ENCODE peak calls at places on chromosomes 6 and 20, in six cellular contexts. V is GM12865; E is CD4-positive, alpha-beta T cell; Z is ovary; S is activated gamma-delta T cell treated with Interleukin-2 at 50 U/mL for 16 hours; G is progenitor cell of endocrine pancreas. B is an unnamed sample.

GRCh38 chr20:9093203-9093962 is 24.5 kb downstream of the PLCB4 start:
- DNase-seq in E (no peak), G (no peak), S (no peak), V (no peak), Z (no peak), B (no peak)

GRCh38 chr6:74199146-74199680 is 503.2 kb downstream of the CD109 start:
- DNase-seq in S (no peak), V (no peak), E (no peak), G (no peak), Z (no peak), B (no peak)

GRCh38 chr20:7858851-7859250 is 81.4 kb downstream of the HAO1 start:
- DNase-seq in V (no peak), Z (no peak), S (no peak), E (no peak), G (no peak), B (no peak)

GRCh38 chr6:16803294-16804006 is 42.2 kb upstream of the ATXN1 start:
- DNase-seq in S (no peak), V (no peak), G (peak), E (no peak), Z (peak), B (no peak)

GRCh38 chr20:5216663-5217062 is 89.9 kb downstream of the CDS2 start:
- DNase-seq in Z (no peak), G (no peak), S (no peak), V (no peak), E (no peak), B (no peak)

GRCh38 chr20:6142348-6142993 is 19.6 kb upstream of the FERMT1 start:
- DNase-seq in S (peak), Z (no peak), V (peak), G (peak), E (peak), B (peak)

GRCh38 chr20:36454664-36455427 is 86.5 kb upstream of the MYL9 start:
- DNase-seq in V (no peak), G (no peak), S (no peak), E (no peak), Z (no peak), B (no peak)

GRCh38 chr20:50753152-50753551 is 21.8 kb downstream of the PARD6B start:
- DNase-seq in Z (no peak), E (no peak), S (no peak), G (no peak), V (no peak), B (no peak)

GRCh38 chr6:70166088-70166958 is 136.6 kb downstream of the COL9A1 start:
- DNase-seq in G (peak), S (no peak), E (no peak), Z (no peak), V (peak), B (peak)

GRCh38 chr6:158684311-158684710 is 34.5 kb downstream of the SYTL3 start:
- DNase-seq in V (no peak), G (no peak), S (no peak), E (no peak), Z (no peak), B (no peak)

GRCh38 chr20:33846291-33846916 is 35.3 kb downstream of the CHMP4B start:
- DNase-seq in V (no peak), Z (peak), S (no peak), E (no peak), G (no peak), B (no peak)

GRCh38 chr20:62469352-62469751 is 6.4 kb downstream of the GATA5 start:
- DNase-seq in Z (no peak), E (no peak), S (no peak), V (no peak), G (no peak), B (no peak)

GRCh38 chr6:449057-449430 is 57.5 kb downstream of the IRF4 start:
- DNase-seq in G (no peak), E (no peak), Z (no peak), S (no peak), V (no peak), B (no peak)

GRCh38 chr6:92564393-92564792 is 855.0 kb downstream of the EPHA7 start:
- DNase-seq in V (no peak), G (no peak), Z (no peak), S (no peak), E (no peak), B (no peak)

GRCh38 chr6:69022991-69023390 is 387.9 kb downstream of the ADGRB3 start:
- DNase-seq in V (no peak), S (no peak), G (no peak), E (no peak), Z (no peak), B (no peak)

GRCh38 chr20:11847827-11848226 is 69.9 kb upstream of the BTBD3 start:
- DNase-seq in V (no peak), G (no peak), E (no peak), Z (no peak), S (no peak), B (no peak)

GRCh38 chr6:4301871-4302270 is 166.5 kb upstream of the ECI2 start:
- DNase-seq in E (no peak), G (no peak), V (no peak), Z (no peak), S (no peak), B (no peak)

GRCh38 chr20:9112541-9113515 is 43.9 kb downstream of the PLCB4 start:
- DNase-seq in G (no peak), S (no peak), E (no peak), V (no peak), Z (no peak), B (no peak)

GRCh38 chr20:16647875-16648597 is 74.8 kb upstream of the KIF16B start:
- DNase-seq in G (no peak), Z (no peak), E (no peak), S (no peak), V (no peak), B (no peak)

GRCh38 chr6:157264701-157265100 is 58.6 kb downstream of the TMEM242 start:
- DNase-seq in E (no peak), Z (no peak), S (no peak), V (no peak), G (no peak), B (no peak)

GRCh38 chr6:170210026-170210390 is 80.9 kb downstream of the DLL1 start:
- DNase-seq in V (peak), G (no peak), S (no peak), Z (peak), E (no peak), B (no peak)

GRCh38 chr20:20412750-20413149 is 44.8 kb downstream of the INSM1 start:
- DNase-seq in E (no peak), V (no peak), S (no peak), Z (no peak), G (no peak), B (no peak)

GRCh38 chr6:26272171-26272631 is 92.8 kb upstream of the BTN3A2 start:
- DNase-seq in S (peak), E (peak), V (peak), Z (peak), G (peak), B (peak)

GRCh38 chr6:42046491-42047219 is 3.7 kb upstream of the TAF8 start:
- DNase-seq in V (no peak), S (no peak), E (no peak), G (no peak), Z (no peak), B (no peak)

GRCh38 chr6:24566020-24566752 is 71.4 kb downstream of the ALDH5A1 start:
- DNase-seq in Z (no peak), E (no peak), S (no peak), V (no peak), G (no peak), B (no peak)

GRCh38 chr6:118501816-118502568 is 46.1 kb upstream of the PLN start:
- DNase-seq in S (no peak), E (no peak), Z (no peak), G (no peak), V (no peak), B (no peak)

GRCh38 chr6:21459646-21460045 is 133.9 kb upstream of the SOX4 start:
- DNase-seq in G (no peak), S (no peak), Z (no peak), V (no peak), E (no peak), B (no peak)

GRCh38 chr6:143018955-143019354 is 41.7 kb upstream of the AIG1 start:
- DNase-seq in G (no peak), V (no peak), S (no peak), E (no peak), Z (no peak), B (no peak)

GRCh38 chr20:23909390-23909789 is 29.8 kb upstream of the CST5 start:
- DNase-seq in G (no peak), S (no peak), Z (no peak), V (no peak), E (no peak), B (no peak)

GRCh38 chr6:52900536-52900935 is 9.0 kb downstream of the GSTA3 start:
- DNase-seq in S (no peak), G (no peak), V (no peak), Z (no peak), E (no peak), B (no peak)

GRCh38 chr6:137176729-137177128 is 3.3 kb upstream of the IL22RA2 start:
- DNase-seq in E (no peak), G (no peak), Z (no peak), V (no peak), S (no peak), B (no peak)

GRCh38 chr20:40359127-40359892 is 329.7 kb downstream of the MAFB start:
- DNase-seq in Z (no peak), G (no peak), V (no peak), S (no peak), E (no peak), B (no peak)

GRCh38 chr20:47438464-47439381 is 63.0 kb upstream of the NCOA3 start:
- DNase-seq in E (no peak), G (no peak), S (no peak), V (peak), Z (no peak), B (no peak)

GRCh38 chr6:35476004-35476403 is 7.8 kb downstream of the RPL10A start:
- DNase-seq in S (no peak), Z (no peak), G (no peak), V (no peak), E (no peak), B (no peak)